ENCODE peak calls at places on chromosomes 7 and 10, in eight cellular contexts. One of them, this sample, is unnamed.
A peak's percentile ranks its signal among the peaks of the same experiment; 100 is the strongest.

GRCh38 chr10:130232361-130233360 is 96.5 kb downstream of the GLRX3 start:
- DNase-seq in AG09319: no peak
- DNase-seq in Panc1: no peak
- DNase-seq in breast epithelium: no peak
- DNase-seq in lower leg skin: peak; percentile 65
- DNase-seq in neural crest cell: no peak
- DNase-seq in fibroblast of the aortic adventitia: no peak
- DNase-seq in mucosa of descending colon: no peak
- DNase-seq in this sample: no peak

GRCh38 chr10:92110039-92110794 is 180.7 kb downstream of the CPEB3 start:
- DNase-seq in AG09319: no peak
- DNase-seq in Panc1: no peak
- DNase-seq in breast epithelium: no peak
- DNase-seq in lower leg skin: no peak
- DNase-seq in neural crest cell: no peak
- DNase-seq in fibroblast of the aortic adventitia: peak; percentile 57
- DNase-seq in mucosa of descending colon: no peak
- DNase-seq in this sample: no peak

GRCh38 chr7:149682038-149682437 is 91.3 kb downstream of the ZNF467 start:
- DNase-seq in AG09319: no peak
- DNase-seq in Panc1: no peak
- DNase-seq in breast epithelium: no peak
- DNase-seq in lower leg skin: no peak
- DNase-seq in neural crest cell: no peak
- DNase-seq in fibroblast of the aortic adventitia: no peak
- DNase-seq in mucosa of descending colon: no peak
- DNase-seq in this sample: no peak

GRCh38 chr10:93745411-93746065 is 12.2 kb upstream of the LGI1 start:
- DNase-seq in AG09319: no peak
- DNase-seq in Panc1: no peak
- DNase-seq in breast epithelium: no peak
- DNase-seq in lower leg skin: no peak
- DNase-seq in neural crest cell: no peak
- DNase-seq in fibroblast of the aortic adventitia: peak; percentile 41
- DNase-seq in mucosa of descending colon: peak; percentile 19
- DNase-seq in this sample: peak; percentile 60

GRCh38 chr7:102415685-102416225 is 17.6 kb upstream of the ORAI2 start:
- DNase-seq in AG09319: no peak
- DNase-seq in Panc1: no peak
- DNase-seq in breast epithelium: no peak
- DNase-seq in lower leg skin: no peak
- DNase-seq in neural crest cell: no peak
- DNase-seq in fibroblast of the aortic adventitia: no peak
- DNase-seq in mucosa of descending colon: no peak
- DNase-seq in this sample: no peak

GRCh38 chr7:42238709-42239395 is 1.8 kb upstream of the GLI3 start:
- DNase-seq in AG09319: no peak
- DNase-seq in Panc1: no peak
- DNase-seq in breast epithelium: no peak
- DNase-seq in lower leg skin: peak; percentile 92
- DNase-seq in neural crest cell: no peak
- DNase-seq in fibroblast of the aortic adventitia: peak; percentile 53
- DNase-seq in mucosa of descending colon: peak; percentile 18
- DNase-seq in this sample: no peak

GRCh38 chr7:151514461-151515396 is 5.0 kb downstream of the RHEB start:
- DNase-seq in AG09319: no peak
- DNase-seq in Panc1: no peak
- DNase-seq in breast epithelium: no peak
- DNase-seq in lower leg skin: no peak
- DNase-seq in neural crest cell: no peak
- DNase-seq in fibroblast of the aortic adventitia: no peak
- DNase-seq in mucosa of descending colon: no peak
- DNase-seq in this sample: no peak

GRCh38 chr10:117537904-117538524 is 4.5 kb upstream of the EMX2 start:
- DNase-seq in AG09319: no peak
- DNase-seq in Panc1: no peak
- DNase-seq in breast epithelium: no peak
- DNase-seq in lower leg skin: peak; percentile 87
- DNase-seq in neural crest cell: no peak
- DNase-seq in fibroblast of the aortic adventitia: no peak
- DNase-seq in mucosa of descending colon: no peak
- DNase-seq in this sample: no peak

GRCh38 chr7:79185605-79186004 is 267.9 kb downstream of the MAGI2 start:
- DNase-seq in AG09319: no peak
- DNase-seq in Panc1: no peak
- DNase-seq in breast epithelium: no peak
- DNase-seq in lower leg skin: no peak
- DNase-seq in neural crest cell: no peak
- DNase-seq in fibroblast of the aortic adventitia: no peak
- DNase-seq in mucosa of descending colon: no peak
- DNase-seq in this sample: no peak

GRCh38 chr10:79331226-79331625 is 16.0 kb upstream of the PPIF start:
- DNase-seq in AG09319: no peak
- DNase-seq in Panc1: no peak
- DNase-seq in breast epithelium: no peak
- DNase-seq in lower leg skin: no peak
- DNase-seq in neural crest cell: no peak
- DNase-seq in fibroblast of the aortic adventitia: no peak
- DNase-seq in mucosa of descending colon: no peak
- DNase-seq in this sample: no peak

GRCh38 chr7:155951554-155952158 is 139.4 kb upstream of the SHH start:
- DNase-seq in AG09319: no peak
- DNase-seq in Panc1: peak; percentile 99
- DNase-seq in breast epithelium: peak; percentile 77
- DNase-seq in lower leg skin: no peak
- DNase-seq in neural crest cell: no peak
- DNase-seq in fibroblast of the aortic adventitia: peak; percentile 52
- DNase-seq in mucosa of descending colon: no peak
- DNase-seq in this sample: peak; percentile 1

GRCh38 chr10:130805635-130806030 is 505.9 kb downstream of the TCERG1L start:
- DNase-seq in AG09319: no peak
- DNase-seq in Panc1: no peak
- DNase-seq in breast epithelium: no peak
- DNase-seq in lower leg skin: peak; percentile 23
- DNase-seq in neural crest cell: no peak
- DNase-seq in fibroblast of the aortic adventitia: no peak
- DNase-seq in mucosa of descending colon: no peak
- DNase-seq in this sample: no peak

GRCh38 chr10:1189166-1190051 is 133.2 kb downstream of the WDR37 start:
- DNase-seq in AG09319: no peak
- DNase-seq in Panc1: no peak
- DNase-seq in breast epithelium: no peak
- DNase-seq in lower leg skin: no peak
- DNase-seq in neural crest cell: no peak
- DNase-seq in fibroblast of the aortic adventitia: no peak
- DNase-seq in mucosa of descending colon: no peak
- DNase-seq in this sample: no peak

GRCh38 chr7:137508437-137509175 is 165.1 kb upstream of the PTN start:
- DNase-seq in AG09319: peak; percentile 7
- DNase-seq in Panc1: no peak
- DNase-seq in breast epithelium: no peak
- DNase-seq in lower leg skin: no peak
- DNase-seq in neural crest cell: no peak
- DNase-seq in fibroblast of the aortic adventitia: peak; percentile 85
- DNase-seq in mucosa of descending colon: no peak
- DNase-seq in this sample: no peak

GRCh38 chr7:4166340-4166739 is 515.8 kb upstream of the FOXK1 start:
- DNase-seq in AG09319: no peak
- DNase-seq in Panc1: no peak
- DNase-seq in breast epithelium: no peak
- DNase-seq in lower leg skin: no peak
- DNase-seq in neural crest cell: no peak
- DNase-seq in fibroblast of the aortic adventitia: no peak
- DNase-seq in mucosa of descending colon: no peak
- DNase-seq in this sample: no peak

GRCh38 chr7:151003572-151003971 is 12.8 kb downstream of the NOS3 start:
- DNase-seq in AG09319: no peak
- DNase-seq in Panc1: no peak
- DNase-seq in breast epithelium: no peak
- DNase-seq in lower leg skin: no peak
- DNase-seq in neural crest cell: no peak
- DNase-seq in fibroblast of the aortic adventitia: no peak
- DNase-seq in mucosa of descending colon: peak; percentile 26
- DNase-seq in this sample: no peak

GRCh38 chr7:116258734-116259133 is 48.4 kb downstream of the TES start:
- DNase-seq in AG09319: peak; percentile 40
- DNase-seq in Panc1: no peak
- DNase-seq in breast epithelium: no peak
- DNase-seq in lower leg skin: no peak
- DNase-seq in neural crest cell: peak; percentile 36
- DNase-seq in fibroblast of the aortic adventitia: peak; percentile 84
- DNase-seq in mucosa of descending colon: peak; percentile 43
- DNase-seq in this sample: peak; percentile 49

GRCh38 chr7:20665096-20665495 is 49.6 kb downstream of the ABCB5 start:
- DNase-seq in AG09319: no peak
- DNase-seq in Panc1: no peak
- DNase-seq in breast epithelium: no peak
- DNase-seq in lower leg skin: no peak
- DNase-seq in neural crest cell: no peak
- DNase-seq in fibroblast of the aortic adventitia: no peak
- DNase-seq in mucosa of descending colon: no peak
- DNase-seq in this sample: no peak

GRCh38 chr7:6536262-6536770 is 14.9 kb downstream of the GRID2IP start:
- DNase-seq in AG09319: no peak
- DNase-seq in Panc1: no peak
- DNase-seq in breast epithelium: no peak
- DNase-seq in lower leg skin: no peak
- DNase-seq in neural crest cell: no peak
- DNase-seq in fibroblast of the aortic adventitia: no peak
- DNase-seq in mucosa of descending colon: no peak
- DNase-seq in this sample: no peak

GRCh38 chr7:44247868-44248651 is 47.3 kb downstream of the YKT6 start:
- DNase-seq in AG09319: no peak
- DNase-seq in Panc1: no peak
- DNase-seq in breast epithelium: no peak
- DNase-seq in lower leg skin: no peak
- DNase-seq in neural crest cell: no peak
- DNase-seq in fibroblast of the aortic adventitia: no peak
- DNase-seq in mucosa of descending colon: no peak
- DNase-seq in this sample: no peak

GRCh38 chr7:44242091-44242490 is 41.3 kb downstream of the YKT6 start:
- DNase-seq in AG09319: no peak
- DNase-seq in Panc1: no peak
- DNase-seq in breast epithelium: no peak
- DNase-seq in lower leg skin: no peak
- DNase-seq in neural crest cell: no peak
- DNase-seq in fibroblast of the aortic adventitia: no peak
- DNase-seq in mucosa of descending colon: no peak
- DNase-seq in this sample: no peak

GRCh38 chr7:44240983-44241510 is 40.3 kb downstream of the YKT6 start:
- DNase-seq in AG09319: peak; percentile 59
- DNase-seq in Panc1: peak; percentile 64
- DNase-seq in breast epithelium: peak; percentile 63
- DNase-seq in lower leg skin: peak; percentile 91
- DNase-seq in neural crest cell: peak; percentile 66
- DNase-seq in fibroblast of the aortic adventitia: peak; percentile 87
- DNase-seq in mucosa of descending colon: peak; percentile 78
- DNase-seq in this sample: peak; percentile 71

GRCh38 chr7:44246396-44247113 is 45.8 kb downstream of the YKT6 start:
- DNase-seq in AG09319: no peak
- DNase-seq in Panc1: no peak
- DNase-seq in breast epithelium: no peak
- DNase-seq in lower leg skin: no peak
- DNase-seq in neural crest cell: no peak
- DNase-seq in fibroblast of the aortic adventitia: no peak
- DNase-seq in mucosa of descending colon: no peak
- DNase-seq in this sample: no peak

DNA sequence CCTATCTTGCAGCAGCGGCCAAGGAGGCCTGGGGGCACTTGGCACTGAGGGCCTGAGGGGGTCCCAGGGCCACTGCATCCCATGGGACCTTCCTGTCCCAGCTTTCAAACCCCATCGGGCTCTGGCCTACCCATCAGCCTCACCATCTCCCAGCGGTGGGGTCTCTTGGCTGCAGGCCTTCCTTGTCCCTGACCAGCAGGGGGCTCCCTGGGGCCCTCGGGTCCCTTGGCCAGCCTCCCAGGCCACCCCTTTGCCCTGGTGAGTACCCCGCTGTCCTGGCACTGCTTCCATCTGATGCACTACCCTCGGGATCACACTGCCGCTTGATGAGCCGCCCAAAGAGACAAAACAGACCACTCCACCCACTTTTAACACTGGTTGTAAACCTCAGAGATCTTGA is 43.5 kb downstream of the YKT6 start:
- DNase-seq in AG09319: no peak
- DNase-seq in Panc1: no peak
- DNase-seq in breast epithelium: no peak
- DNase-seq in lower leg skin: no peak
- DNase-seq in neural crest cell: peak; percentile 38
- DNase-seq in fibroblast of the aortic adventitia: no peak
- DNase-seq in mucosa of descending colon: no peak
- DNase-seq in this sample: peak; percentile 69
- TF ChIP-seq CTCF in AG09319: peak; percentile 40
- TF ChIP-seq CTCF in Panc1: no peak
- TF ChIP-seq CTCF in breast epithelium: no peak
- TF ChIP-seq CTCF in lower leg skin: no peak
- TF ChIP-seq CTCF in neural crest cell: peak; percentile 58
- TF ChIP-seq CTCF in fibroblast of the aortic adventitia: peak; percentile 49
- TF ChIP-seq CTCF in mucosa of descending colon: no peak
- TF ChIP-seq CTCF in this sample: peak; percentile 60

DNA sequence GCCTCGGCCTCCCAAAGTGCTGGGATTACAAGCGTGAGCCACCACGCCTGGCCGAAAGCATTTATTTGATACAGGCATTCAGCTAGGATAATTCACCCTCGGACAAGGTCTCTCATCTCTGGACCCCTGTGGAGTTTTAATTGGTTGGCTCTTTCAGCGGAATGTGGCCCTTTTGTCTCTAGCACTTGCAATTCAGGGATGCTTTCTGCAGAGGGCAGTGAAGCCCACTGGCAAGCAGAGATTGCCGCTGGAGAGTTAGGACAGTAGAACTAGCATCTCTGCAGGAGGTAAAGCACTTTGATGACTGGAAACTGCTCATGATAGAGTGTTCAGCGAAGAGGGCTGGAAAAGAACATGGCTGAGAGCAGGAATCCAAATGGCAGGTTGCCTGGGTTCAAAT is 62.0 kb downstream of the SUFU start:
- DNase-seq in AG09319: no peak
- DNase-seq in Panc1: no peak
- DNase-seq in breast epithelium: no peak
- DNase-seq in lower leg skin: no peak
- DNase-seq in neural crest cell: no peak
- DNase-seq in fibroblast of the aortic adventitia: no peak
- DNase-seq in mucosa of descending colon: no peak
- DNase-seq in this sample: no peak
- TF ChIP-seq CTCF in AG09319: no peak
- TF ChIP-seq CTCF in Panc1: no peak
- TF ChIP-seq CTCF in breast epithelium: no peak
- TF ChIP-seq CTCF in lower leg skin: no peak
- TF ChIP-seq CTCF in neural crest cell: no peak
- TF ChIP-seq CTCF in fibroblast of the aortic adventitia: no peak
- TF ChIP-seq CTCF in mucosa of descending colon: no peak
- TF ChIP-seq CTCF in this sample: no peak

GRCh38 chr10:29239569-29240472 is 49.0 kb upstream of the LYZL1 start:
- DNase-seq in AG09319: no peak
- DNase-seq in Panc1: peak; percentile 15
- DNase-seq in breast epithelium: no peak
- DNase-seq in lower leg skin: no peak
- DNase-seq in neural crest cell: no peak
- DNase-seq in fibroblast of the aortic adventitia: peak; percentile 23
- DNase-seq in mucosa of descending colon: no peak
- DNase-seq in this sample: peak; percentile 56
- TF ChIP-seq CTCF in AG09319: peak; percentile 18
- TF ChIP-seq CTCF in Panc1: peak; percentile 77
- TF ChIP-seq CTCF in breast epithelium: no peak
- TF ChIP-seq CTCF in lower leg skin: no peak
- TF ChIP-seq CTCF in neural crest cell: peak; percentile 55
- TF ChIP-seq CTCF in fibroblast of the aortic adventitia: peak; percentile 58
- TF ChIP-seq CTCF in mucosa of descending colon: no peak
- TF ChIP-seq CTCF in this sample: peak; percentile 63

GRCh38 chr7:123966936-123967335 is 41.9 kb downstream of the SPAM1 start:
- DNase-seq in AG09319: no peak
- DNase-seq in Panc1: no peak
- DNase-seq in breast epithelium: no peak
- DNase-seq in lower leg skin: no peak
- DNase-seq in neural crest cell: no peak
- DNase-seq in fibroblast of the aortic adventitia: peak; percentile 28
- DNase-seq in mucosa of descending colon: peak; percentile 29
- DNase-seq in this sample: no peak
- TF ChIP-seq CTCF in AG09319: no peak
- TF ChIP-seq CTCF in Panc1: no peak
- TF ChIP-seq CTCF in breast epithelium: no peak
- TF ChIP-seq CTCF in lower leg skin: no peak
- TF ChIP-seq CTCF in neural crest cell: peak; percentile 20
- TF ChIP-seq CTCF in fibroblast of the aortic adventitia: peak; percentile 14
- TF ChIP-seq CTCF in mucosa of descending colon: no peak
- TF ChIP-seq CTCF in this sample: no peak